ENCODE peak calls at places on chromosomes 13 and 19, in five cellular contexts. One of them, this sample, is unnamed.

GRCh38 chr19:13208131-13208963 is 58.1 kb downstream of the IER2 start:
- DNase-seq in T1000: no peak
- DNase-seq in cardiac muscle cell: peak
- DNase-seq in Calu3: no peak
- DNase-seq in AG09309: peak
- DNase-seq in this sample: no peak

GRCh38 chr19:55186080-55186479 is 6.0 kb upstream of the SYT5 start:
- DNase-seq in T1000: no peak
- DNase-seq in AG09309: no peak
- DNase-seq in cardiac muscle cell: no peak
- DNase-seq in Calu3: no peak
- DNase-seq in this sample: no peak

GRCh38 chr13:103517066-103517767 is 451.0 kb upstream of the SLC10A2 start:
- DNase-seq in Calu3: no peak
- DNase-seq in cardiac muscle cell: no peak
- DNase-seq in T1000: no peak
- DNase-seq in AG09309: no peak
- DNase-seq in this sample: no peak

GRCh38 chr13:57629821-57630235 is 1.7 kb upstream of the PCDH17 start:
- DNase-seq in cardiac muscle cell: peak
- DNase-seq in T1000: peak
- DNase-seq in Calu3: no peak
- DNase-seq in AG09309: no peak
- DNase-seq in this sample: peak

GRCh38 chr13:112112534-112113276 is 45.8 kb downstream of the SOX1 start:
- DNase-seq in cardiac muscle cell: no peak
- DNase-seq in T1000: no peak
- DNase-seq in Calu3: no peak
- DNase-seq in AG09309: no peak
- DNase-seq in this sample: no peak

GRCh38 chr13:80547885-80548284 is 207.0 kb upstream of the SPRY2 start:
- DNase-seq in T1000: no peak
- DNase-seq in cardiac muscle cell: peak
- DNase-seq in Calu3: no peak
- DNase-seq in AG09309: no peak
- DNase-seq in this sample: no peak

GRCh38 chr13:51318876-51319275 is 20.6 kb upstream of the SERPINE3 start:
- DNase-seq in T1000: no peak
- DNase-seq in AG09309: no peak
- DNase-seq in Calu3: no peak
- DNase-seq in cardiac muscle cell: no peak
- DNase-seq in this sample: no peak

GRCh38 chr19:3386447-3387234 is 20.3 kb downstream of the NFIC start:
- DNase-seq in AG09309: no peak
- DNase-seq in cardiac muscle cell: no peak
- DNase-seq in Calu3: no peak
- DNase-seq in T1000: no peak
- DNase-seq in this sample: no peak

GRCh38 chr19:34662919-34663318 is 14.0 kb downstream of the SCGB2B2 start:
- DNase-seq in AG09309: no peak
- DNase-seq in Calu3: peak
- DNase-seq in T1000: no peak
- DNase-seq in cardiac muscle cell: peak
- DNase-seq in this sample: peak

GRCh38 chr19:15836345-15836594 is 20.8 kb upstream of the OR10H1 start:
- DNase-seq in AG09309: no peak
- DNase-seq in Calu3: no peak
- DNase-seq in T1000: no peak
- DNase-seq in cardiac muscle cell: no peak
- DNase-seq in this sample: no peak

GRCh38 chr13:111337206-111337605 is 16.8 kb downstream of the TEX29 start:
- DNase-seq in cardiac muscle cell: peak
- DNase-seq in T1000: peak
- DNase-seq in Calu3: no peak
- DNase-seq in AG09309: peak
- DNase-seq in this sample: no peak

This sample was measured in SK-N-DZ.